ENCODE peak calls at places on chromosomes 13 and 19, in six cellular contexts. D is upper lobe of left lung, Z is GM23338, Y is HCT116, L is HL-60, A is K562. M is an unnamed sample.

GRCh38 chr13:22103628-22104027 is 432.8 kb downstream of the FGF9 start:
- DNase-seq in L (no peak), Z (no peak), D (no peak), A (no peak), Y (no peak), M (no peak)

GRCh38 chr13:99214232-99214631 is 13.6 kb downstream of the UBAC2 start:
- DNase-seq in L (no peak), D (no peak), Y (no peak), A (no peak), Z (peak), M (peak)

GRCh38 chr19:34673590-34673989 is 3.4 kb downstream of the SCGB2B2 start:
- DNase-seq in Y (no peak), L (no peak), Z (no peak), D (no peak), A (no peak), M (no peak)

GRCh38 chr13:113671066-113672001 is 4.3 kb downstream of the GRK1 start:
- DNase-seq in D (peak), L (no peak), Y (no peak), Z (no peak), A (no peak), M (no peak)

GRCh38 chr19:39223703-39224279 is 19.7 kb upstream of the SYCN start:
- DNase-seq in D (no peak), Z (peak), L (no peak), A (peak), Y (no peak), M (no peak)

GRCh38 chr19:1270168-1270853 is 1.2 kb downstream of the CIRBP start:
- DNase-seq in D (peak), L (peak), Y (no peak), A (peak), Z (peak), M (no peak)

GRCh38 chr13:92224825-92225224 is 826.4 kb downstream of the GPC5 start:
- DNase-seq in D (no peak), A (no peak), L (no peak), Y (no peak), Z (no peak), M (no peak)

GRCh38 chr19:17933414-17934129 is 757 bp downstream of the CCDC124 start:
- DNase-seq in L (no peak), A (no peak), Z (peak), Y (no peak), D (no peak), M (no peak)

GRCh38 chr19:46515879-46516350 is 20.2 kb upstream of the PNMA8B start:
- DNase-seq in Y (no peak), A (peak), D (no peak), L (no peak), Z (peak), M (no peak)

GRCh38 chr19:29609636-29610035 is 3.6 kb downstream of the POP4 start:
- DNase-seq in D (no peak), Y (no peak), Z (no peak), A (no peak), L (no peak), M (no peak)

DNA sequence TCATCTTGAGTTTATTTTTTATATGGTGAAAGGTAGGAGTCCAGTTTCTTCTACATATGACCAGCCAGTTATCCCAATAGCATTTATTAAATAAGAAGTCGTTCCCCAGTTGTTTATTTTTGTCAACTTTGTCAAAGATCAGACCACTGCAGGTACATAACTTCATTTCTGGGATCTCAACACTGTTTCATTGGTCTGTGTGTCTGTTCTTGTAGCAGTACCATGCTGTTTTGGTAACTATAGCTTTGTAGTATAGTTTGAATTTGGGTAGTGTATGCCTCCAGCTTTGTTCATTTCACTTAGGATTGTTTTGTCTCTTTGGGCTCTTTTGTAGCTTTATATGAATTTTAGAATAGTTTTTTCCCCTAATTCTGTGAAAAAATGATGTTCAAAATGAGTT is 340.4 kb upstream of the PCDH20 start:
- DNase-seq in D (no peak), Y (no peak), A (no peak), L (no peak), Z (no peak), M (no peak)
- TF ChIP-seq POLR2AphosphoS5 in D (no peak), Y (no peak), A (no peak), L (no peak), Z (no peak), M (no peak)

GRCh38 chr19:2944775-2945574 is at the start of gene ZNF77:
- DNase-seq in Y (peak), Z (peak), D (peak), A (peak), L (peak), M (peak)

GRCh38 chr19:2945575-2946184 is 909 bp upstream of the ZNF77 start:
- DNase-seq in Y (no peak), L (no peak), D (no peak), A (no peak), Z (no peak), M (no peak)

GRCh38 chr19:2950286-2951124 is 5.7 kb upstream of the ZNF77 start:
- DNase-seq in A (peak), L (peak), D (peak), Z (peak), Y (peak), M (peak)

GRCh38 chr19:2952953-2953481 is 8.2 kb upstream of the ZNF77 start:
- DNase-seq in D (peak), Z (no peak), A (no peak), Y (no peak), L (no peak), M (no peak)

GRCh38 chr19:2949939-2950285 is 5.1 kb upstream of the ZNF77 start:
- DNase-seq in D (peak), Y (no peak), Z (peak), A (peak), L (peak), M (no peak)
- TF ChIP-seq POLR2AphosphoS5 in D (peak), Y (no peak), Z (no peak), A (peak), L (no peak), M (no peak)

DNA sequence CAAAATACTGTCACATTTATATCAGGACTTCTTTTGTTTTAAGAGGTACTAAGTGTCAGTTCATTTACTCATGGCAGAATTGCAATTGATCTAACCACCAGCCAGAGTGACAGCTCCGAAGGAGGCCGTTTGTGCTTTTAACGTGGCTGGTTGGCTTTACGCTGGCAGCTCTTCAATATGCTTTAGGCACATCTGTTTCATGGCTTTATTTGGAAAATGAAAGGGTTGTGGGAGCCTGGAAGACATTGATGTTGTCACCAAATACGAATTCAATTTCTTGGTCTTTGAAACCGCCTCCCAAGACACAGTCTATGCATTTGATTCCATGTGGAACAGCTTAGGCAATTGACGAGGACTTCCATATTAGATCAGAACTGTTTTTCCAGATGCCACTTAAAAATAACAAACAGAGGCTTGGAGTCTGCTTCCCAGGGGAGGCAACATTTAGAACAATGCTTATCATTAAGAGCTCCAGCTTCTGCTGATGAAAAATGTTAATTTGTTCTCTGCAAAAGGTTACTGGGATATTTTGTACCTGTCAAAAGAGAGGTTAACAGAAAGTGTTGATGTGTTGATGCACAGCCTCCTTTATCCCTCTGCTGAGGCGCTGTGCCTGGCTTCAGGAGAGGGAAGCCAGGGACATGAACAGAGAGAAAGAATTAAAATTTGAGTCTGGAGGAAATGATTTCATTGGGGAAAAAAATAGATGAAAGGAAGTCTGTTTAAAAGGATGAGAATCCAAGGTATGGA is 64.0 kb upstream of the TNFRSF19 start:
- DNase-seq in D (no peak), Y (no peak), Z (no peak), A (no peak), L (no peak), M (no peak)
- TF ChIP-seq POLR2AphosphoS5 in D (no peak), Y (no peak), Z (no peak), A (no peak), L (no peak), M (no peak)

GRCh38 chr13:30331331-30331771 is 24.0 kb upstream of the KATNAL1 start:
- DNase-seq in Y (no peak), D (no peak), L (no peak), A (no peak), Z (no peak), M (no peak)
- TF ChIP-seq POLR2AphosphoS5 in Y (no peak), D (no peak), L (no peak), A (no peak), Z (no peak), M (no peak)

GRCh38 chr19:43672061-43672679 is 2.2 kb upstream of the PLAUR start:
- DNase-seq in L (no peak), Y (no peak), A (no peak), D (no peak), Z (peak), M (no peak)

GRCh38 chr19:43673702-43674629 is 4.0 kb upstream of the PLAUR start:
- DNase-seq in Y (no peak), A (no peak), L (peak), Z (no peak), D (peak), M (no peak)

GRCh38 chr19:43664008-43664407 is 6.0 kb downstream of the PLAUR start:
- DNase-seq in A (no peak), L (peak), Y (no peak), D (peak), Z (no peak), M (no peak)

GRCh38 chr19:43667524-43668405 is 2.2 kb downstream of the PLAUR start:
- DNase-seq in D (no peak), L (no peak), Z (peak), A (peak), Y (no peak), M (no peak)

DNA sequence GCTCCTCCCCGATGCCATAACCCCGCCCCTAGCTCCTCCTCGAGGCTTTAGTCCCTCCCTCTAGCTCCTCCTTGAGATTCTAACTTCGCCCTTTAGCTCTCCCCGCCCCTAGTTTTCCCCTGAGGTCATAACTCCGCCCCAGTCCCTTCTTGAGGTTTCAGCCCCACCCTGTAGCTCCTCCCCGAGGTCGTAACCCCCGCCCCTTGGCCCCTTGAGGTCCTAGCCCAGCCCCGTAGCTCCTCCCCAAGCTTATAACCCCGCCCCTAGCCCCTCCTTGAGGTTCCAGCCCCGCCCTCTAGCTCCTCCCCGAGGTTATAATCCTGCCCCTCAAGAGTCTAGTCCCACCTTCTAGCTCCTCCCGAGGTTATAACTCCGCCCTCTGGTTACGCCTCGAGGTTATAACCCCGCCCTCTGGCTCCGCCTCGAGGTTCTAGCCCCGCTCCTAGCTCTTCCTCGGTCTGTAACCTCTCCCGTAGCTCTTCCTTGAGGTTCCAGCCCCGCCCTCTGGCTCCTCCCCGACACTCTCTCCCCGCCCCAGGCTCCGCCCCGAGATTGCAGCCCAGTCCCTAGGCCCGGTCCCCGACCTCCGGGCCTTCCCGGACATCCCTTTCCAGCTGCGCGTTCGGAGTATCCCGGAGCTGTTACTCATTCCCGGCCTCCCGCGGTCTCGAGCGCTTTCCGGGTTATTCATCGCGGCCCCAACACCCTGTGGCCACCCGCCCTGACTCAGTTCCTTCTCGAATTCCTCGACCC is 1.4 kb downstream of the PLAUR start:
- DNase-seq in A (peak), D (peak), Y (peak), Z (peak), L (peak), M (peak)
- TF ChIP-seq POLR2AphosphoS5 in A (no peak), D (peak), Y (peak), Z (peak), L (no peak), M (no peak)

GRCh38 chr19:55648657-55649578 is 906 bp downstream of the CCDC106 start:
- DNase-seq in L (no peak), A (peak), Z (no peak), D (no peak), Y (no peak), M (no peak)

GRCh38 chr19:55645512-55645881 is 2.0 kb downstream of the ZNF581 start:
- DNase-seq in D (no peak), L (no peak), Z (no peak), A (no peak), Y (no peak), M (no peak)

GRCh38 chr19:55649579-55650557 is 1.9 kb downstream of the CCDC106 start:
- DNase-seq in Y (no peak), A (no peak), Z (no peak), L (no peak), D (no peak), M (no peak)

GRCh38 chr19:55646889-55647731 is 902 bp upstream of the CCDC106 start:
- DNase-seq in L (no peak), Y (no peak), D (no peak), Z (no peak), A (no peak), M (no peak)

GRCh38 chr19:55647732-55648656 is at the start of gene CCDC106:
- DNase-seq in L (peak), A (peak), Y (no peak), Z (peak), D (peak), M (no peak)
- TF ChIP-seq POLR2AphosphoS5 in L (no peak), A (no peak), Y (no peak), Z (peak), D (peak), M (no peak)

GRCh38 chr19:53254451-53255341 is at the start of gene ZNF677:
- DNase-seq in D (peak), A (peak), L (peak), Z (peak), Y (no peak), M (peak)
- TF ChIP-seq POLR2AphosphoS5 in D (peak), A (no peak), L (peak), Z (peak), Y (no peak), M (no peak)

GRCh38 chr13:112053744-112054615 is 13.0 kb upstream of the SOX1 start:
- DNase-seq in D (no peak), Y (no peak), Z (peak), L (no peak), A (no peak), M (no peak)
- TF ChIP-seq POLR2AphosphoS5 in D (no peak), Y (no peak), Z (no peak), L (no peak), A (no peak), M (no peak)